ENCODE peak calls at places on chromosomes 16 and 17, in nine cellular contexts. T, M, H, B, Z, A, Y, N and S are unnamed samples.

GRCh38 chr17:21125862-21126261 is 902 bp upstream of the DHRS7B start:
- ATAC-seq in T (no peak), M (peak; percentile 70), H (no peak), B (no peak), Z (no peak), A (no peak), Y (no peak), N (no peak), S (no peak)

GRCh38 chr17:27236710-27237315 is 57.1 kb upstream of the WSB1 start:
- ATAC-seq in T (peak; percentile 65), M (peak; percentile 87), H (peak; percentile 60), B (peak; percentile 41), Z (peak; percentile 62), A (peak; percentile 80), Y (peak; percentile 45), N (peak; percentile 73), S (peak; percentile 76)

GRCh38 chr16:83947642-83948234 is 5.3 kb upstream of the OSGIN1 start:
- ATAC-seq in T (no peak), M (no peak), H (peak; percentile 50), B (no peak), Z (no peak), A (no peak), Y (no peak), N (no peak), S (no peak)

GRCh38 chr16:67770371-67770991 is 35.9 kb downstream of the RANBP10 start:
- ATAC-seq in T (no peak), M (no peak), H (no peak), B (no peak), Z (peak; percentile 6), A (no peak), Y (no peak), N (no peak), S (no peak)

GRCh38 chr16:68529608-68529930 is 9.5 kb upstream of the ZFP90 start:
- ATAC-seq in T (peak; percentile 51), M (peak; percentile 10), H (peak; percentile 45), B (peak; percentile 6), Z (peak; percentile 36), A (peak; percentile 68), Y (peak; percentile 36), N (peak; percentile 4), S (peak; percentile 3)

GRCh38 chr16:55444754-55445485 is 34.1 kb upstream of the MMP2 start:
- ATAC-seq in T (peak; percentile 88), M (peak; percentile 89), H (no peak), B (peak; percentile 51), Z (peak; percentile 87), A (no peak), Y (no peak), N (no peak), S (no peak)

GRCh38 chr17:8469964-8470363 is 34.3 kb downstream of the NDEL1 start:
- ATAC-seq in T (no peak), M (no peak), H (no peak), B (no peak), Z (peak; percentile 4), A (no peak), Y (no peak), N (no peak), S (no peak)

GRCh38 chr16:2244301-2244700 is 7.1 kb downstream of the ECI1 start:
- ATAC-seq in T (peak; percentile 19), M (no peak), H (peak; percentile 20), B (no peak), Z (peak; percentile 6), A (peak; percentile 56), Y (peak; percentile 64), N (peak; percentile 52), S (no peak)

GRCh38 chr16:70720431-70721201 is 34.8 kb upstream of the MTSS2 start:
- ATAC-seq in T (peak; percentile 34), M (no peak), H (no peak), B (no peak), Z (no peak), A (no peak), Y (no peak), N (no peak), S (no peak)

GRCh38 chr17:31307640-31308039 is 6.2 kb downstream of the EVI2B start:
- ATAC-seq in T (no peak), M (no peak), H (no peak), B (no peak), Z (no peak), A (no peak), Y (no peak), N (no peak), S (no peak)

GRCh38 chr16:89291355-89291754 is 73.9 kb downstream of the ZNF778 start:
- ATAC-seq in T (no peak), M (no peak), H (no peak), B (no peak), Z (no peak), A (no peak), Y (peak; percentile 1), N (no peak), S (no peak)

GRCh38 chr17:58120195-58120822 is 27.9 kb upstream of the OR4D1 start:
- ATAC-seq in T (no peak), M (peak; percentile 57), H (peak; percentile 53), B (no peak), Z (no peak), A (peak; percentile 48), Y (peak; percentile 77), N (peak; percentile 64), S (no peak)

GRCh38 chr16:78984324-78984723 is 616.2 kb downstream of the MAF start:
- ATAC-seq in T (no peak), M (no peak), H (no peak), B (no peak), Z (peak; percentile 10), A (no peak), Y (no peak), N (no peak), S (no peak)

GRCh38 chr17:40843242-40843641 is 20.8 kb upstream of the KRT10 start:
- ATAC-seq in T (no peak), M (no peak), H (no peak), B (no peak), Z (no peak), A (no peak), Y (no peak), N (no peak), S (no peak)

GRCh38 chr17:13476722-13477121 is 125.0 kb downstream of the HS3ST3A1 start:
- ATAC-seq in T (no peak), M (no peak), H (no peak), B (no peak), Z (no peak), A (no peak), Y (no peak), N (no peak), S (no peak)

GRCh38 chr17:50785942-50786570 is 18.7 kb upstream of the ANKRD40CL start:
- ATAC-seq in T (peak; percentile 61), M (no peak), H (peak; percentile 15), B (peak; percentile 63), Z (peak; percentile 42), A (no peak), Y (no peak), N (no peak), S (peak; percentile 55)

GRCh38 chr17:55545765-55546164 is 34.5 kb upstream of the SMIM36 start:
- ATAC-seq in T (no peak), M (no peak), H (no peak), B (no peak), Z (no peak), A (no peak), Y (no peak), N (no peak), S (no peak)

GRCh38 chr17:28741358-28742349 is 2.2 kb upstream of the TRAF4 start:
- ATAC-seq in T (no peak), M (no peak), H (no peak), B (no peak), Z (no peak), A (no peak), Y (no peak), N (no peak), S (no peak)

GRCh38 chr17:19345486-19346350 is 16.8 kb downstream of the B9D1 start:
- ATAC-seq in T (no peak), M (no peak), H (peak; percentile 21), B (no peak), Z (no peak), A (no peak), Y (no peak), N (no peak), S (no peak)
- H3K27ac ChIP-seq in T (peak overlapping the region; percentile 36), M (no peak overlapping the region), H (peak overlapping the region; percentile 73), B (peak overlapping the region; percentile 80), Z (peak overlapping the region; percentile 53), A (peak overlapping the region; percentile 93), Y (no peak overlapping the region), N (peak overlapping the region; percentile 70), S (peak overlapping the region; percentile 55)

GRCh38 chr17:66677201-66677981 is 157.5 kb upstream of the CACNG5 start:
- ATAC-seq in T (no peak), M (no peak), H (no peak), B (no peak), Z (no peak), A (no peak), Y (no peak), N (no peak), S (no peak)
- H3K27ac ChIP-seq in T (peak overlapping the region; percentile 85), M (no peak overlapping the region), H (no peak overlapping the region), B (no peak overlapping the region), Z (no peak overlapping the region), A (peak overlapping the region; percentile 80), Y (no peak overlapping the region), N (no peak overlapping the region), S (peak overlapping the region; percentile 35)

DNA sequence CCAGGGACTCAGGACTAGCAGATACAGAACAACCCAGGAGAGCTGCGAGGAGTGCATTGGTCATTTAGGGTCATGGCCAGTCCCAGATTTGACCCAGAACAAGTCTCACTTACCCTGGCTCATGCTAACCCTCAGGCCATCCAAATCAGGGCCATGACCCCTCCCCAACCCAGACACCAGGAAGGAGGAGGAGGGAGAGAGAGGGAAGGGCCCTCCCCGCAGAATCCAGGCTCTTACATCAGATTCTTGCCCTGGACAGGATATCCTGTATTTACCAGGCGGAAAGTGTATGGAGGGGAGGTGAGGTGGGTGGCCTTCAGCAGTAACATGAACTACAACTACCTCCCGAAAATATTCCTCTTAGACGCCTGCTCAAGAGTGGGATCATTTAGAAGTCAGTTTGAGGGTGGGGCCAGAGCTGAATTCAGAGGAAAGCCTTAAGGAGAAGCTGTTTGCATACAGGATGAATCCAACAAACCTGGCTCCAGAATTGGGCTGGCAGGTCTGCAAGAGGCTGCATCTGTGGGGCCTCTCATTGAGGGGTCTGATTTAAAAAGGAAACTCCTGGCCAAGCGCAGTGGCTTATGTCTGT is 2.1 kb downstream of the VAT1 start:
- ATAC-seq in T (no peak), M (no peak), H (no peak), B (no peak), Z (peak; percentile 29), A (no peak), Y (no peak), N (no peak), S (no peak)
- H3K27ac ChIP-seq in T (peak overlapping the region; percentile 89), M (peak overlapping the region; percentile 18), H (peak overlapping the region; percentile 39), B (peak overlapping the region; percentile 94), Z (peak overlapping the region; percentile 87), A (peak overlapping the region; percentile 92), Y (peak overlapping the region; percentile 85), N (no peak overlapping the region), S (peak overlapping the region; percentile 90)

DNA sequence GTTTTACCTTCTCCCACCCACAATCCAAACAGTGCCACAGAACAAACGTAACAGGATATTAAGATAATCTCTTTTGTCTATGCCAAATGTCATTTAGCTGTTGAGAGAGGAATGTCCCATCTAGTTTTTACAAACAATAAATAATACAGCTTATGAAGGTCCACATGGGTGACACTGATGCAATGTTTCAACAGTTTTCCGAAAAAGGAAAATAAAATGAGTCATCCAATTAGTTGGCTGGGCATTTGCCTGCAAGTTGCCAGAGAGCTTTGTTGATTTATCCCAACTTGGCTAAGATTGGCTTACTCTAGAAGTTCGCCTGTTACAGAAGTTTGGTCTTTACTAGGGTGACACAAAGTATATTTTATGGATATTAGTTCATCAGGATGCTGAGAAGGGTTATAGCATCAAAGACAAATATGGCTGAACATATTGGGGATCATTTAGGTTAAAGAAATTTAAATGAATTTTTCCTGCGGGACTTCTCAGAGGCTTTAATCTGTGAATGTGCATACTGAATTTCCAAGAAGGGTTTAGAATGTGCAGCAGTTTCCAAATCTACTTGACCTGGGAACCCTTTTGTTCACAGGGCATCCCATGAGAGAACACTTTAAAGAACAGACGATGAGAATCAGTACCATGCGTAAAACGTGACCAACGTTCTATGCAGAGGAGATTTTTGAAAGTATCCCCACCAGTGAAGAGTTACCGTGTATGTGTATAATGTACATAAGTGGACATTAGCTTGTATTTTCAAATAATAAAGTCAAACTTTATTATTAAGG is 73.1 kb downstream of the CDH13 start:
- ATAC-seq in T (peak; percentile 32), M (no peak), H (no peak), B (peak; percentile 76), Z (peak; percentile 84), A (no peak), Y (no peak), N (no peak), S (peak; percentile 77)
- H3K27ac ChIP-seq in T (no peak overlapping the region), M (no peak overlapping the region), H (no peak overlapping the region), B (peak overlapping the region; percentile 80), Z (peak overlapping the region; percentile 56), A (no peak overlapping the region), Y (no peak overlapping the region), N (no peak overlapping the region), S (peak overlapping the region; percentile 3)